ENCODE peak calls at places on chromosomes 13 and 19, in six cellular contexts. Y is OCI-LY7, S is SK-N-SH, K is IMR-90, V is H9, C is uterus. E is an unnamed sample.

GRCh38 chr19:30150626-30151025 is 208.6 kb downstream of the URI1 start:
- DNase-seq in V (no peak), K (no peak), S (no peak), Y (no peak), C (no peak), E (no peak)

GRCh38 chr13:36371185-36371584 is 25.0 kb upstream of the SPART start:
- DNase-seq in K (no peak), C (no peak), V (no peak), Y (no peak), S (no peak), E (no peak)

GRCh38 chr13:22210134-22210930 is 539.5 kb downstream of the FGF9 start:
- DNase-seq in K (no peak), S (no peak), C (no peak), V (peak; percentile 47), Y (no peak), E (no peak)

GRCh38 chr13:41492432-41493267 is 35.3 kb downstream of the RGCC start:
- DNase-seq in V (no peak), C (no peak), S (no peak), Y (peak; percentile 78), K (no peak), E (no peak)

GRCh38 chr19:10420444-10421239 is at the start of gene PDE4A:
- DNase-seq in S (peak; percentile 73), V (peak; percentile 57), C (no peak), K (no peak), Y (peak; percentile 89), E (no peak)

GRCh38 chr13:20637811-20638210 is 65.7 kb upstream of the IL17D start:
- DNase-seq in S (no peak), K (no peak), C (no peak), Y (no peak), V (no peak), E (no peak)

GRCh38 chr13:27338816-27339215 is 68.2 kb downstream of the RASL11A start:
- DNase-seq in K (no peak), Y (peak; percentile 79), S (peak; percentile 45), V (peak; percentile 77), C (no peak), E (no peak)

GRCh38 chr13:101875717-101876393 is 423.4 kb downstream of the ITGBL1 start:
- DNase-seq in V (no peak), S (no peak), C (no peak), Y (no peak), K (peak; percentile 55), E (no peak)

GRCh38 chr13:42533336-42533591 is 40.7 kb upstream of the TNFSF11 start:
- DNase-seq in C (no peak), Y (no peak), S (no peak), K (no peak), V (no peak), E (no peak)

GRCh38 chr13:30718661-30719520 is 16.5 kb upstream of the ALOX5AP start:
- DNase-seq in S (no peak), V (no peak), Y (peak; percentile 50), K (peak; percentile 95), C (no peak), E (no peak)

GRCh38 chr19:31339405-31339804 is 9.8 kb downstream of the TSHZ3 start:
- DNase-seq in V (peak; percentile 21), S (peak; percentile 47), Y (peak; percentile 37), K (no peak), C (no peak), E (no peak)

GRCh38 chr13:39566216-39566869 is 36.6 kb downstream of the LHFPL6 start:
- DNase-seq in C (no peak), S (no peak), K (no peak), Y (no peak), V (no peak), E (no peak)

GRCh38 chr19:53870485-53870844 is 2.8 kb downstream of the MYADM start:
- DNase-seq in V (no peak), C (no peak), Y (peak; percentile 22), S (no peak), K (no peak), E (no peak)

GRCh38 chr19:27860309-27860934 is 1352.5 kb downstream of the UQCRFS1 start:
- DNase-seq in V (no peak), S (no peak), Y (no peak), C (no peak), K (no peak), E (no peak)

GRCh38 chr19:2759965-2760364 is 20.1 kb upstream of the SLC39A3 start:
- DNase-seq in Y (no peak), S (no peak), K (no peak), C (no peak), V (no peak), E (no peak)
- H3K4me1 ChIP-seq in Y (no peaks in the 10 kb centered on the region), S (no peaks in the 10 kb centered on the region), K (no peaks in the 10 kb centered on the region), C (no peaks in the 10 kb centered on the region), V (no peaks in the 10 kb centered on the region), E (no peaks in the 10 kb centered on the region)

DNA sequence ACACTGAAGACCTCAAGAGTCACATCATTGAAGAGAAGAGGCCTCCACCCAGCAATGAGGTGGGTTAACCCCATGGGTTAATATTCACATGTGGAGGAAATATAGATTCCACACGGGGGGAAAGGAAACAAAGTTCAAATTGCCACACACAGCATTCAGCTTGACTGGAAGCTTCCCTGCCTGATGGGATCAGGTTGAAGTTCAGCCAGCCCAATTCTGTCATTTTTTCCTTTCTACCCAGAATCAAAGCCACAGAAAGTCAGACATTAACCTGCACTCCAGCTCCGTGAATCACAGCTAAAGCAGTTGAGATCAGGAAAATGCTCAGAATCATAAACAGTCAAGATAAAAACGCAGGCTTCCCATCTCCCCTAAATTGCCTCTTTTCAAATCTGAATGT is 208.7 kb upstream of the OBI1 start:
- DNase-seq in Y (no peak), S (no peak), C (no peak), K (no peak), V (no peak), E (no peak)
- H3K4me1 ChIP-seq in Y (no peaks in the 10 kb centered on the region), S (peaks cover 3% of the 10 kb centered on the region), C (no peaks in the 10 kb centered on the region), K (no peaks in the 10 kb centered on the region), V (no peaks in the 10 kb centered on the region), E (no peaks in the 10 kb centered on the region)

DNA sequence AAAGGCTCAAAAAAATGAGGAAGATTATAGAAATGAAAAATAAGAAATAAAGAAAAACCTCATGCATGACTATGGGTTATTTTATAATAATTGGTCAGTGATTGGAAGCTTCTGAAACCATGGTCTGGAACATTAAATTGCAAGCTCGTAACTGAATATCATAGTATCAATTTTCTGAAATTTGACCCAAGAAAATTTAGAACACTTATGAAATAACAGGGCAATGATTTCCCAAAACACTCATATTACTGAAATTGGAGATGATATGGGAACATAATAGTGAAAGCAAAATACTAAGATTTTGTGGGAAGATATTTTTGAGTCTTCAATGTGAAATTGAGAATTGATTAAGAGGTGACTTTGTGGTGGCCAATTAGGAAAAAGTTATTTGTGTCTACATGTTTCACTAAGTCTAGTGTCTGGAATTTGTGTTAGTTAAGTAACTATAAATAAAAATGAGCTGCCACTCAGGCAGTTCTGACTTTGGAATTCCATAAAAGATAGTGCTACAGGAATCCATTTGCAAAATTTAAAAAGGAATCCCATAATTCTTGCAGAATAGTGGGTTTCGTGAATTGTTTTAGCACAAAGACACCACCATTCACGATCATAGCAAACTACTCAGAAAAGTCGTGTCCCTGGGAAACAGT is 603.0 kb downstream of the LMO7 start:
- DNase-seq in C (no peak), Y (no peak), V (no peak), K (no peak), S (no peak), E (no peak)
- H3K4me1 ChIP-seq in C (no peaks in the 10 kb centered on the region), Y (no peaks in the 10 kb centered on the region), V (no peaks in the 10 kb centered on the region), K (no peaks in the 10 kb centered on the region), S (no peaks in the 10 kb centered on the region), E (no peaks in the 10 kb centered on the region)

GRCh38 chr19:2057484-2058469 is 6.7 kb upstream of the MKNK2 start:
- DNase-seq in V (no peak), K (no peak), Y (no peak), C (peak; percentile 47), S (no peak), E (no peak)
- H3K4me1 ChIP-seq in V (no peaks in the 10 kb centered on the region), K (peaks cover 32% of the 10 kb centered on the region), Y (peaks cover 72% of the 10 kb centered on the region), C (peaks cover 16% of the 10 kb centered on the region), S (peaks cover 52% of the 10 kb centered on the region), E (peaks cover 78% of the 10 kb centered on the region)

GRCh38 chr13:100129605-100130004 is 40.7 kb downstream of the PCCA start:
- DNase-seq in C (no peak), Y (no peak), S (no peak), V (no peak), K (no peak), E (no peak)

GRCh38 chr13:100128838-100129237 is 39.9 kb downstream of the PCCA start:
- DNase-seq in C (no peak), K (no peak), S (no peak), V (no peak), Y (no peak), E (no peak)

GRCh38 chr13:100125946-100126345 is 37.1 kb downstream of the PCCA start:
- DNase-seq in K (no peak), V (no peak), C (no peak), Y (no peak), S (no peak), E (no peak)

GRCh38 chr13:100130092-100130491 is 41.2 kb downstream of the PCCA start:
- DNase-seq in Y (no peak), K (no peak), C (no peak), S (no peak), V (no peak), E (no peak)

GRCh38 chr13:100128373-100128772 is 39.5 kb downstream of the PCCA start:
- DNase-seq in V (no peak), C (no peak), Y (no peak), K (peak; percentile 92), S (no peak), E (no peak)
- H3K4me1 ChIP-seq in V (peaks cover 5% of the 10 kb centered on the region), C (peaks cover 4% of the 10 kb centered on the region), Y (no peaks in the 10 kb centered on the region), K (peaks cover 4% of the 10 kb centered on the region), S (peaks cover 7% of the 10 kb centered on the region), E (peaks cover 5% of the 10 kb centered on the region)

DNA sequence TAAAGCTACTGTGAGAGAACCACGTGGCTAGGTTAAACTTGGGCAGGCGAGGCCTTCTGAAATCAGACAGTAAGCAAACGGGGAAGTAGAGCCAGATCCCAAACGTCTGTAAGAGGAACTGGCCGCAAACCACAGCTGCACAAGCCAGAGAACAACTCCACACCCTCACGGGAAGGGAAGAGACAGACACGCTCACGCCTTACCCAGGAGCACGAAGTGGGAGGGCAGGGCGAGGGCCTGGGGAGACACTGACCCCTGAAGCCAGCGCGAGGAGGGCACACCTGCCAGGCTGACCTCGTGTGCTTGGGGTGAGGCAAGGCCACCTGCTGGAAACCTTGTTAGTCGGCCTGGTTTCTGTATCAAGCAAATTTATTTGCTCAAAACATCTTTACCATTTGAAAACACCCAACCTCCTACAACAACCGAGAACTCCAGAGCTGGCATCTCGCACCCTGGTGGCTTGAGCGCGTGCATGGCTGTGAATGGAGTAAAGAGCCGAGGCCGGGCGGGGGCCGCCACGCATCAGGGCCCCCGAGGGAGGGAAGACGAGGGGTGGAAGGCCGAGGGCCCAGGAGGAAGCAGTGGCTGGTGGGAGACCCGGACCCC is 7.3 kb downstream of the POLR2E start:
- DNase-seq in V (no peak), S (no peak), C (no peak), Y (peak; percentile 71), K (no peak), E (no peak)
- H3K4me1 ChIP-seq in V (no peaks in the 10 kb centered on the region), S (peaks cover 3% of the 10 kb centered on the region), C (no peaks in the 10 kb centered on the region), Y (peaks cover 30% of the 10 kb centered on the region), K (no peaks in the 10 kb centered on the region), E (peaks cover 11% of the 10 kb centered on the region)